ENCODE peak calls at places on chromosomes 3 and 15, in four cellular contexts. One of them, this sample, is unnamed.
A peak's percentile ranks its signal among the peaks of the same experiment; 100 is the strongest.

GRCh38 chr3:44525060-44525459 is 29.9 kb upstream of the ZKSCAN7 start:
- DNase-seq in cardiac muscle cell: no peak
- DNase-seq in glutamatergic neuron: no peak
- DNase-seq in AG09319: no peak
- DNase-seq in this sample: no peak

GRCh38 chr3:111803123-111803593 is 55.9 kb upstream of the PHLDB2 start:
- DNase-seq in cardiac muscle cell: peak; percentile 5
- DNase-seq in glutamatergic neuron: no peak
- DNase-seq in AG09319: peak; percentile 90
- DNase-seq in this sample: no peak

GRCh38 chr15:67107014-67107812 is 41.8 kb downstream of the SMAD3 start:
- DNase-seq in cardiac muscle cell: no peak
- DNase-seq in glutamatergic neuron: no peak
- DNase-seq in AG09319: peak; percentile 95
- DNase-seq in this sample: no peak

GRCh38 chr3:129695203-129695602 is 88.7 kb upstream of the PLXND1 start:
- DNase-seq in cardiac muscle cell: no peak
- DNase-seq in glutamatergic neuron: no peak
- DNase-seq in AG09319: peak; percentile 25
- DNase-seq in this sample: no peak

GRCh38 chr3:155704771-155705559 is 39.9 kb downstream of the PLCH1 start:
- DNase-seq in cardiac muscle cell: no peak
- DNase-seq in glutamatergic neuron: no peak
- DNase-seq in AG09319: no peak
- DNase-seq in this sample: no peak

GRCh38 chr15:32905481-32905880 is 187.7 kb downstream of the GREM1 start:
- DNase-seq in cardiac muscle cell: no peak
- DNase-seq in glutamatergic neuron: no peak
- DNase-seq in AG09319: no peak
- DNase-seq in this sample: no peak

GRCh38 chr3:141863497-141863896 is 12.9 kb upstream of the ATP1B3 start:
- DNase-seq in cardiac muscle cell: no peak
- DNase-seq in glutamatergic neuron: no peak
- DNase-seq in AG09319: no peak
- DNase-seq in this sample: no peak

GRCh38 chr3:134937256-134938023 is 142.4 kb downstream of the EPHB1 start:
- DNase-seq in cardiac muscle cell: no peak
- DNase-seq in glutamatergic neuron: peak; percentile 65
- DNase-seq in AG09319: no peak
- DNase-seq in this sample: no peak

GRCh38 chr15:67779160-67780111 is 45.9 kb upstream of the SKOR1 start:
- DNase-seq in cardiac muscle cell: no peak
- DNase-seq in glutamatergic neuron: no peak
- DNase-seq in AG09319: no peak
- DNase-seq in this sample: no peak

GRCh38 chr3:101847328-101847727 is 2.0 kb upstream of the NFKBIZ start:
- DNase-seq in cardiac muscle cell: no peak
- DNase-seq in glutamatergic neuron: no peak
- DNase-seq in AG09319: no peak
- DNase-seq in this sample: no peak

GRCh38 chr3:97421565-97421964 is 343.0 kb upstream of the ARL6 start:
- DNase-seq in cardiac muscle cell: no peak
- DNase-seq in glutamatergic neuron: no peak
- DNase-seq in AG09319: no peak
- DNase-seq in this sample: no peak

GRCh38 chr15:36428102-36428845 is 151.2 kb upstream of the CDIN1 start:
- DNase-seq in cardiac muscle cell: no peak
- DNase-seq in glutamatergic neuron: no peak
- DNase-seq in AG09319: peak; percentile 92
- DNase-seq in this sample: no peak

GRCh38 chr15:69627548-69628158 is 175.0 kb downstream of the RPLP1 start:
- DNase-seq in cardiac muscle cell: no peak
- DNase-seq in glutamatergic neuron: no peak
- DNase-seq in AG09319: no peak
- DNase-seq in this sample: no peak

GRCh38 chr15:40344631-40345120 is 3.9 kb upstream of the CCDC9B start:
- DNase-seq in cardiac muscle cell: peak; percentile 65
- DNase-seq in glutamatergic neuron: peak; percentile 73
- DNase-seq in AG09319: no peak
- DNase-seq in this sample: peak; percentile 66

GRCh38 chr3:145243875-145244274 is 917.1 kb downstream of the PLOD2 start:
- DNase-seq in cardiac muscle cell: no peak
- DNase-seq in glutamatergic neuron: no peak
- DNase-seq in AG09319: peak; percentile 56
- DNase-seq in this sample: no peak

GRCh38 chr3:87260270-87260669 is 16.1 kb downstream of the POU1F1 start:
- DNase-seq in cardiac muscle cell: peak; percentile 67
- DNase-seq in glutamatergic neuron: peak; percentile 61
- DNase-seq in AG09319: peak; percentile 3
- DNase-seq in this sample: no peak

GRCh38 chr3:66298591-66298990 is 77.8 kb downstream of the SLC25A26 start:
- DNase-seq in cardiac muscle cell: no peak
- DNase-seq in glutamatergic neuron: no peak
- DNase-seq in AG09319: no peak
- DNase-seq in this sample: no peak

GRCh38 chr15:69979783-69980182 is 117.9 kb downstream of the TLE3 start:
- DNase-seq in cardiac muscle cell: no peak
- DNase-seq in glutamatergic neuron: no peak
- DNase-seq in AG09319: no peak
- DNase-seq in this sample: no peak

GRCh38 chr3:180700941-180701340 is 21.7 kb upstream of the CCDC39 start:
- DNase-seq in cardiac muscle cell: no peak
- DNase-seq in glutamatergic neuron: no peak
- DNase-seq in AG09319: no peak
- DNase-seq in this sample: no peak

GRCh38 chr3:107032111-107032510 is 345.1 kb upstream of the CCDC54 start:
- DNase-seq in cardiac muscle cell: no peak
- DNase-seq in glutamatergic neuron: no peak
- DNase-seq in AG09319: no peak
- DNase-seq in this sample: no peak

GRCh38 chr3:180048840-180049239 is 12.1 kb upstream of the PEX5L start:
- DNase-seq in cardiac muscle cell: no peak
- DNase-seq in glutamatergic neuron: no peak
- DNase-seq in AG09319: no peak
- DNase-seq in this sample: no peak

GRCh38 chr3:185283374-185283935 is 29.6 kb upstream of the EHHADH start:
- DNase-seq in cardiac muscle cell: no peak
- DNase-seq in glutamatergic neuron: no peak
- DNase-seq in AG09319: no peak
- DNase-seq in this sample: no peak

GRCh38 chr3:123658860-123659221 is 74.0 kb upstream of the HACD2 start:
- DNase-seq in cardiac muscle cell: no peak
- DNase-seq in glutamatergic neuron: no peak
- DNase-seq in AG09319: no peak
- DNase-seq in this sample: no peak

GRCh38 chr3:155019576-155019975 is 60.5 kb upstream of the MME start:
- DNase-seq in cardiac muscle cell: peak; percentile 15
- DNase-seq in glutamatergic neuron: no peak
- DNase-seq in AG09319: no peak
- DNase-seq in this sample: no peak

GRCh38 chr3:152458023-152458724 is 189.4 kb downstream of the MBNL1 start:
- DNase-seq in cardiac muscle cell: no peak
- DNase-seq in glutamatergic neuron: no peak
- DNase-seq in AG09319: no peak
- DNase-seq in this sample: no peak

GRCh38 chr3:44321335-44321734 is 17.2 kb upstream of the TCAIM start:
- DNase-seq in cardiac muscle cell: no peak
- DNase-seq in glutamatergic neuron: no peak
- DNase-seq in AG09319: no peak
- DNase-seq in this sample: no peak

GRCh38 chr3:127182446-127182845 is 10.5 kb upstream of the PRR23E start:
- DNase-seq in cardiac muscle cell: no peak
- DNase-seq in glutamatergic neuron: no peak
- DNase-seq in AG09319: no peak
- DNase-seq in this sample: peak; percentile 51

GRCh38 chr15:96336643-96337353 is 6.3 kb downstream of the NR2F2 start:
- DNase-seq in cardiac muscle cell: no peak
- DNase-seq in glutamatergic neuron: no peak
- DNase-seq in AG09319: no peak
- DNase-seq in this sample: no peak

GRCh38 chr15:48370460-48370859 is 39.2 kb downstream of the DUT start:
- DNase-seq in cardiac muscle cell: no peak
- DNase-seq in glutamatergic neuron: no peak
- DNase-seq in AG09319: peak; percentile 86
- DNase-seq in this sample: no peak

GRCh38 chr15:61871926-61872522 is 188.2 kb downstream of the VPS13C start:
- DNase-seq in cardiac muscle cell: peak; percentile 7
- DNase-seq in glutamatergic neuron: no peak
- DNase-seq in AG09319: no peak
- DNase-seq in this sample: no peak

DNA sequence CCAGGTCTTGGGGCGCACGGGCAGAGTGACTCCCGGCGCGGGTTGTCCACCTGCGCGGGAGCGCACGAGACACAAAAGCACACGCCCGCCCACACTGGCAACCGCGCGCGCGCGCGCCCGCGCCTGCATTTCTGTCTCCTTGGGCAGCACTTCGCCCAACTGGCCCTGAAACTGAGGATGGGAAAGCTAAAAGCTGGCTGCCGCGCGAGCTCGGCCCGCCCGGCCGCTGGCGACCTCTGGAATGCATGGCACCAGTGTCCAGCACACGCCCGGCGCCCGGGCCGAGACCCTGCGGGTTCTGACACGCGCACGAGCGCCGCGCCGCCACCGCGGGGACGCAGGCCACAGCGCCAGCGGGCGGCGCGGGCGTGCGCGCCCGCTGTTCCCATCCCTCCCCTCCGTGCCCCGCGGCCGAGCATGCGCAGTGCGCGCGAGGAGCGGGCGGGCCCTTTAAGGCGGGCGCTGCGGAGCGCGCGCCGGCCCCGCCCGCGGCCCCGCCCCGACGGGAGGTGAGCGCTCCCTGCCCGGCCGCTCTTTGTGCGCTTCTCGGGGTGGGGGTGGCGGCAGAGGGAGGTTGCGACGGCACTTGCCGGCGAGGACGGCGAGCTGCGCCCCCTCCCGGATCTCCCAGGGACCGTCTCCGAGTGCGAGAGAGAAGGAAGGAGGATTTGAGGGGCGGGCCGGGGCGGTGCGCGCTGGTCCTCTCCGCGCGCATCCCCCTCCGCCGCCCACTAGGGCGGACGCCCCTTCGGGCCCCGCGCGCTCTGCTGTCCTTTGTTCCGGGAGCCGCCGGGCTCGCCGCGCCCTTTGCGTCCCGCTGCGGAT is 1.1 kb upstream of the MEX3B start:
- DNase-seq in cardiac muscle cell: peak; percentile 94
- DNase-seq in glutamatergic neuron: peak; percentile 99
- DNase-seq in AG09319: peak; percentile 76
- DNase-seq in this sample: peak; percentile 99
- TF ChIP-seq CTCF in cardiac muscle cell: peak; percentile 66
- TF ChIP-seq CTCF in glutamatergic neuron: peak; percentile 89
- TF ChIP-seq CTCF in AG09319: peak; percentile 63
- TF ChIP-seq CTCF in this sample: peak; percentile 89

GRCh38 chr3:12180218-12180617 is 21.5 kb upstream of the TIMP4 start:
- DNase-seq in cardiac muscle cell: no peak
- DNase-seq in glutamatergic neuron: no peak
- DNase-seq in AG09319: no peak
- DNase-seq in this sample: no peak
- TF ChIP-seq CTCF in cardiac muscle cell: no peak
- TF ChIP-seq CTCF in glutamatergic neuron: no peak
- TF ChIP-seq CTCF in AG09319: no peak
- TF ChIP-seq CTCF in this sample: no peak

DNA sequence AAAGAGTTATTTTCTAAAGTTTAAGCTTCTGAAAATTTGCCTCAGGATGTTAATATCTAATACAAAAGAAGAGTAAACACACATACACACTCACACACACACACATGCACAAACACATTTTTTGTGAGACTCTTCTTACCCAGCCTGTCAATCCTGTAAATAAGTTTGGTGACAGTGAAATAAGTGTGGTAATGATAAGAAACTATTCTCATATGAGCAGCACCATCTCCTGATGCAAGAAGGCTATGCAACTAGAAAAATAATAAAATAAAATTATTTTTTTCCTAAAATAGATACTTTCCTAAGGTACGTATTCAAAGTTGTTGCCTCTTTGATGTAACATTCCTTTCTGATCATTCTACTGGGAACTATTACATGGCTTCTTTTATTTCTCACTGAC is 155.1 kb downstream of the MECOM start:
- DNase-seq in cardiac muscle cell: no peak
- DNase-seq in glutamatergic neuron: no peak
- DNase-seq in AG09319: no peak
- DNase-seq in this sample: no peak
- TF ChIP-seq CTCF in cardiac muscle cell: peak; percentile 19
- TF ChIP-seq CTCF in glutamatergic neuron: no peak
- TF ChIP-seq CTCF in AG09319: no peak
- TF ChIP-seq CTCF in this sample: no peak

GRCh38 chr15:71136159-71137137 is 21.2 kb downstream of the THSD4 start:
- DNase-seq in cardiac muscle cell: no peak
- DNase-seq in glutamatergic neuron: no peak
- DNase-seq in AG09319: no peak
- DNase-seq in this sample: no peak
- TF ChIP-seq CTCF in cardiac muscle cell: peak; percentile 29
- TF ChIP-seq CTCF in glutamatergic neuron: no peak
- TF ChIP-seq CTCF in AG09319: no peak
- TF ChIP-seq CTCF in this sample: no peak

DNA sequence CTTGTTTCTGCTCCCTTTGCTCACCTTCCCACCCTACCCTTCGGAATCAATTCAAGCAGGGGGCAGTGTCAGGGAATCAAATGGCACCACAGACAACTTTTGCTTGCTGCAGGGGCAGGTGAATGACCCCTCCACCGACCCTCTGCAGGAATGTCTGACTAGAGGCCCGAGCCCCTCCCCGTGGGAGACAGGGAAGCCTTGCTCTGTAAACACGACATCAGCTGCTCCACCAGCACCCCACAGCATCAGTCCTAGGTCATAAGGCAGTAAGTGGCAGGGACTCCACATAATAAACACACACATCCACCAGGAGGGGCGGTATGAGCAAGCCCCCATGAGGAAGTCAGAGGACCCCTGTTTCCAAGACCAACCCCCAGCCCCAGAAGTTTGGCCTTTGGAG is 2.0 kb upstream of the SLC26A6 start:
- DNase-seq in cardiac muscle cell: peak; percentile 13
- DNase-seq in glutamatergic neuron: no peak
- DNase-seq in AG09319: no peak
- DNase-seq in this sample: no peak
- TF ChIP-seq CTCF in cardiac muscle cell: no peak
- TF ChIP-seq CTCF in glutamatergic neuron: no peak
- TF ChIP-seq CTCF in AG09319: no peak
- TF ChIP-seq CTCF in this sample: no peak

GRCh38 chr3:27728195-27729087 is 6.3 kb upstream of the EOMES start:
- DNase-seq in cardiac muscle cell: peak; percentile 45
- DNase-seq in glutamatergic neuron: peak; percentile 70
- DNase-seq in AG09319: no peak
- DNase-seq in this sample: no peak
- TF ChIP-seq CTCF in cardiac muscle cell: no peak
- TF ChIP-seq CTCF in glutamatergic neuron: peak; percentile 24
- TF ChIP-seq CTCF in AG09319: no peak
- TF ChIP-seq CTCF in this sample: peak; percentile 48

This sample was measured in type B pancreatic cell.